ENCODE peak calls at places on chromosome 20, in six cellular contexts. N, U, B, X, E and Z are unnamed samples.
A peak's percentile ranks its signal among the peaks of the same experiment; 100 is the strongest.

GRCh38 chr20:41437836-41438235 is 71.2 kb upstream of the EMILIN3 start:
- DNase-seq in N (peak; percentile 35), U (no peak), B (no peak), X (no peak), E (no peak), Z (peak; percentile 22)

GRCh38 chr20:63738687-63739128 is 868 bp upstream of the SLC2A4RG start:
- DNase-seq in N (no peak), U (peak; percentile 45), B (no peak), X (peak; percentile 71), E (peak; percentile 54), Z (peak; percentile 12)

GRCh38 chr20:35739294-35740163 is 2.5 kb downstream of the RBM39 start:
- DNase-seq in N (no peak), U (no peak), B (peak; percentile 21), X (no peak), E (no peak), Z (peak; percentile 58)

GRCh38 chr20:47989957-47990356 is 204.7 kb upstream of the SULF2 start:
- DNase-seq in N (no peak), U (no peak), B (no peak), X (no peak), E (peak; percentile 7), Z (no peak)

GRCh38 chr20:17845701-17846475 is 122.7 kb downstream of the SNX5 start:
- DNase-seq in N (no peak), U (no peak), B (peak; percentile 55), X (no peak), E (no peak), Z (no peak)

GRCh38 chr20:54397292-54398155 is 77.9 kb upstream of the DOK5 start:
- DNase-seq in N (no peak), U (no peak), B (peak; percentile 9), X (no peak), E (no peak), Z (no peak)

GRCh38 chr20:25859649-25860530 is 163.2 kb upstream of the ZNF337 start:
- DNase-seq in N (peak; percentile 82), U (peak; percentile 58), B (no peak), X (peak; percentile 68), E (peak; percentile 53), Z (peak; percentile 43)

GRCh38 chr20:37702643-37703337 is 9.0 kb downstream of the CTNNBL1 start:
- DNase-seq in N (no peak), U (no peak), B (no peak), X (no peak), E (no peak), Z (no peak)

GRCh38 chr20:57398231-57398821 is 7.1 kb downstream of the RBM38 start:
- DNase-seq in N (no peak), U (no peak), B (no peak), X (peak; percentile 90), E (peak; percentile 61), Z (no peak)

GRCh38 chr20:38873050-38873581 is 53.1 kb upstream of the FAM83D start:
- DNase-seq in N (no peak), U (no peak), B (no peak), X (no peak), E (no peak), Z (no peak)

GRCh38 chr20:55446301-55446700 is 559.0 kb downstream of the CBLN4 start:
- DNase-seq in N (no peak), U (no peak), B (no peak), X (no peak), E (no peak), Z (no peak)

GRCh38 chr20:33948480-33948879 is 45.2 kb upstream of the RALY start:
- DNase-seq in N (no peak), U (no peak), B (no peak), X (no peak), E (no peak), Z (no peak)

GRCh38 chr20:20582733-20583132 is 129.7 kb downstream of the RALGAPA2 start:
- DNase-seq in N (no peak), U (no peak), B (no peak), X (no peak), E (no peak), Z (no peak)

GRCh38 chr20:51636123-51636522 is 93.6 kb upstream of the NFATC2 start:
- DNase-seq in N (peak; percentile 73), U (no peak), B (peak; percentile 71), X (no peak), E (no peak), Z (no peak)

GRCh38 chr20:34940126-34940525 is 15.5 kb downstream of the GSS start:
- DNase-seq in N (no peak), U (no peak), B (no peak), X (no peak), E (no peak), Z (no peak)

GRCh38 chr20:50357783-50358161 is 152.4 kb upstream of the PTPN1 start:
- DNase-seq in N (no peak), U (no peak), B (no peak), X (no peak), E (no peak), Z (no peak)
- TF ChIP-seq CTCF in N (no peak), U (no peak), B (no peak), X (no peak), E (no peak), Z (no peak)

DNA sequence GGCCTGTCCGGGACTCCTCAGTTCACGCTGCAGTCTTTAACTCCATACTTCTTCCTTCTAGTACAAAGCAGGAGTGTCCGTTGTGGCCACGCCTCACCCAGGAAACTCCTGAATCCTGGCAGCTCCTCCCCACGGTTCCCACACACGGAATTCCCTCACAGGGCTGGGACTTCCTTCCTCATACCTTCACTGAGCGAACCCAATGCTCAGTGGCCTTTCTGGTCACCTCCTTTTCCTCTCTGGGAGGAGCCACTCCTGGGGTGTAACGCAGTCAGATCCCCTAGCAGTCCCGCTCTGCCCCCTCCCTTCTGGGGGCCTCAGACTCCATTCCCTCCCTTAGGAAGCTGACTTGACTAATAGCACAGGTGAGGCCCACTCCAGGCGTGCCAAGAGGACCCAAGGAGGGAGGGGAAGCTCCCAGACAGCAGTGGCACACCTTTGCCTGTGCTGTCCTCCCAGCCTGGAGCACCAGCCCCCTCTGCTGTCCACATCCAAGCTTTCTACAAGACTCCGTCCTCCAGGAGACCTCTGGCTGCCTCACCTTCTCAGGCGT is at the start of gene SLC52A3:
- DNase-seq in N (no peak), U (no peak), B (no peak), X (peak; percentile 24), E (peak; percentile 85), Z (no peak)
- TF ChIP-seq CTCF in N (no peak), U (peak; percentile 51), B (no peak), X (no peak), E (peak; percentile 52), Z (no peak)

GRCh38 chr20:44479643-44480042 is 4.0 kb downstream of the TTPAL start:
- DNase-seq in N (no peak), U (no peak), B (no peak), X (no peak), E (no peak), Z (no peak)

GRCh38 chr20:44478188-44478587 is 2.5 kb downstream of the TTPAL start:
- DNase-seq in N (no peak), U (no peak), B (no peak), X (no peak), E (no peak), Z (no peak)

GRCh38 chr20:44475372-44475693 is 341 bp upstream of the TTPAL start:
- DNase-seq in N (no peak), U (no peak), B (no peak), X (no peak), E (no peak), Z (no peak)

GRCh38 chr20:44477151-44477550 is 1.5 kb downstream of the TTPAL start:
- DNase-seq in N (no peak), U (no peak), B (no peak), X (no peak), E (no peak), Z (no peak)

DNA sequence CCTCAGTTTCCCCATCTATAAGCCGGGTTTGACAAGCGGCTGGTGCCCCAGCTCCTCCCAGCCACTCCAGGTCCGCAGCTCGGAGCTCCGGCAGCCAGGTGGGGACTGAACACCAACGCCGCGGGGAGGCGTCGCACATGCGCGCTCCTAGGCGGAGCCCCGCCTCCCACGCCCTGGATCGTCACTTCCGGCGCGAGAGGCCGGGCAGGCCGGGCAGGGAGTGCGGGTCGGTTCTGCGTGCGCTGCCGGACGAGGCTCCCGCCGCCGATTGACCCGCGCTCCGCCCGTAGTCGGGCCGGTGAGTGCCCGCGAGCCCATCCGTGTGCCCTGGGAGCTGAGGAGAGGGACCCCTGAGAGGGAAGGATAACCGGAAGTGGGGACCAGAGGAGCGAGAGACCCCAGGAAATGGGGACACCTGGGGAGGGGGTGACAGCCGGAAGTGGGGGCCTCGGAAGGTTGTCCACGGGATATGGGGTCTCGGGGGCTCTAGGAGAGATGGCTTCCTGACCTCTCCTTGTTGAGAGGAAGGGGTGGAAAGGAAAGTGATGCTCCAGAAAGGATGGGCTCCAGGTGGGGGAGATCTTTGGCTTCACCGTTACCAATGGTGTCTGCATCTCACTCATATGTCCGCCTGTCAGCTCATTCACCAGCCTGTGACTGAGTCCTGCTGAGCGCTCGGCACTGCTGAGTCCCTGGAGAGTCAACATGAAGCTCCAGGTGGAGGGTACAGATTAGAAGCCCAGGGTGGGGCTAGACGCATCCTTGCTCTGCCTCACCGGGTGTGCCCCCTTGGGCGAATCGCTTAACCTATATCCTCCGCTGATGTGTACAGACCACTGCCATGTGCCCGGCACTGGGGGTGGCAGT is at the start of gene TTPAL:
- DNase-seq in N (peak; percentile 54), U (peak; percentile 73), B (peak; percentile 66), X (peak; percentile 93), E (peak; percentile 87), Z (peak; percentile 73)
- TF ChIP-seq CTCF in N (peak; percentile 47), U (no peak), B (no peak), X (peak; percentile 68), E (peak; percentile 61), Z (peak; percentile 30)

GRCh38 chr20:43846516-43846905 is 68.1 kb upstream of the TOX2 start:
- DNase-seq in N (no peak), U (no peak), B (no peak), X (no peak), E (no peak), Z (no peak)

GRCh38 chr20:43843965-43844660 is 70.5 kb upstream of the TOX2 start:
- DNase-seq in N (no peak), U (no peak), B (no peak), X (no peak), E (no peak), Z (no peak)

GRCh38 chr20:43843096-43843964 is 71.3 kb upstream of the TOX2 start:
- DNase-seq in N (peak; percentile 75), U (no peak), B (peak; percentile 80), X (no peak), E (no peak), Z (peak; percentile 87)

GRCh38 chr20:43842126-43843020 is 72.3 kb upstream of the TOX2 start:
- DNase-seq in N (no peak), U (no peak), B (no peak), X (no peak), E (no peak), Z (no peak)

DNA sequence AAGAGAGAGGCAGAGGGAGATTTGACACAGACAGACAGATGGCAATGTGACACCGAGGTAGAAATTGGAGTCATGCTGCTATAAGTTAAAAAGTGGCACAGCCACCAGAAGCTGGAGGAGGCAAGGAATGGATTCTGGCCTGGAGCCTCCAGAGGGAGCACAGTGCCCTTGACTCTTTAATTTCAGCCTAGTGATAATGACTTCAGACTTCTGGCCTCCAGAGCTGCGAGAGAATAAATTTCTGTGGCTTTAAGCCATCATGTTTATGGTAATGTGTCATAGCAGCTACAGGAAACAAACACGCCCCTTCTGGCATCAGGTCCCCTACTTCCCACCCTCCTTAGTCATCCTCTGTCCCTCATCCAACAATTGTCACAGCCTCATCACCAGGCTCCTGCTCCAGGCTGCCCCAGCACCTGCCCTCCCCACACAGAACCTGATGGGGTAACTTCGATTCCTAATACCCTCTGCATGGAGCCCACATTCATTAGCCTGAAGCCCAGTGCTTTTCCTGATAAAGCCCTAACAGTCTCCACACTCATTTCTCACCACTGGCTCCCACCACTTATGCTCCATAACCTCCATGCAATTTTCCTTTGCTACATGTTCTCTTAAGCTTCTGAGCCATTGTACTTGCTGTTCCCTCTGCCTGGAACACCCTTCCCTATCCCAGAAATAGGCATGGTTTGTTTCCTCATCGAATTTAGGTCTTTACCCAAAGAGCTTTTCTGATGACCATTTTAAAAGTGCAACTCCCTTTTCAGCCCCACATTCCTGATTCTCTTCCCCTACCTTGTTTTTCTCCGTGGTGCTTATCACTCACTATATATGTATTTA is 69.7 kb upstream of the TOX2 start:
- DNase-seq in N (peak; percentile 87), U (no peak), B (peak; percentile 94), X (no peak), E (no peak), Z (peak; percentile 96)
- TF ChIP-seq CTCF in N (peak; percentile 75), U (no peak), B (no peak), X (no peak), E (no peak), Z (peak; percentile 54)